ENCODE peak calls at places on chromosomes 1 and 21, in nine cellular contexts. X is activated CD4-positive, alpha-beta T cell treated with anti-CD3 and anti-CD28 coated beads, Interleukin-2, amount 10 ng/mL, durations not matched to agents 7 days and 5 days; K is Panc1; M is foreskin fibroblast; R is stimulated activated CD8-positive, alpha-beta memory T cell treated with anti-CD3 and anti-CD28 coated beads, Interleukin-2, amount 100 ng/mL, for 48 hours; L is ELR; Q is GM18507; N is osteocyte; B is naive thymus-derived CD4-positive, alpha-beta T cell. Y is an unnamed sample.

GRCh38 chr1:164769504-164770148 is 210.6 kb downstream of the PBX1 start:
- DNase-seq in Q (no peak), R (no peak), X (no peak), K (no peak), N (no peak), B (no peak), L (no peak), M (no peak), Y (no peak)

GRCh38 chr1:50106095-50106761 is 2.5 kb upstream of the ELAVL4 start:
- DNase-seq in M (no peak), K (no peak), X (no peak), R (no peak), B (no peak), Q (no peak), N (no peak), L (no peak), Y (no peak)

GRCh38 chr1:107702946-107703571 is 261.9 kb downstream of the VAV3 start:
- DNase-seq in N (no peak), M (no peak), K (no peak), X (no peak), R (no peak), Q (no peak), L (no peak), B (no peak), Y (peak; percentile 42)

GRCh38 chr1:244212792-244213475 is 161.9 kb downstream of the ZBTB18 start:
- DNase-seq in K (no peak), L (no peak), X (no peak), R (no peak), Q (no peak), N (no peak), M (no peak), B (no peak), Y (no peak)

GRCh38 chr1:151436985-151437384 is 22.3 kb downstream of the POGZ start:
- DNase-seq in M (no peak), B (no peak), L (no peak), N (no peak), X (no peak), K (no peak), Q (no peak), R (no peak), Y (no peak)

GRCh38 chr1:103561612-103562395 is 9.6 kb upstream of the AMY2B start:
- DNase-seq in M (no peak), B (no peak), Q (no peak), K (no peak), N (no peak), L (no peak), R (no peak), X (no peak), Y (peak; percentile 2)

GRCh38 chr1:59165353-59165752 is 131.5 kb upstream of the FGGY start:
- DNase-seq in B (no peak), N (no peak), L (no peak), M (no peak), R (no peak), X (no peak), K (no peak), Q (no peak), Y (peak; percentile 47)

GRCh38 chr21:44506279-44507255 is 33.4 kb downstream of the KRTAP10-1 start:
- DNase-seq in R (no peak), L (no peak), K (no peak), X (no peak), N (no peak), M (no peak), B (no peak), Q (no peak), Y (no peak)

GRCh38 chr1:81717230-81717629 is 83.5 kb upstream of the ADGRL2 start:
- DNase-seq in M (peak; percentile 40), K (no peak), X (no peak), B (no peak), N (no peak), Q (no peak), L (peak; percentile 6), R (no peak), Y (peak; percentile 12)

GRCh38 chr1:174998569-174999215 is 1.1 kb upstream of the CACYBP start:
- DNase-seq in K (peak; percentile 48), M (no peak), L (peak; percentile 75), N (no peak), R (no peak), X (peak; percentile 58), B (peak; percentile 55), Q (no peak), Y (peak; percentile 71)

GRCh38 chr1:109201123-109201703 is 12.5 kb upstream of the SARS1 start:
- DNase-seq in M (peak; percentile 89), L (peak; percentile 93), X (peak; percentile 36), K (no peak), R (peak; percentile 47), B (no peak), Q (no peak), N (no peak), Y (peak; percentile 98)

GRCh38 chr1:31507676-31508530 is 68.4 kb upstream of the TINAGL1 start:
- DNase-seq in Q (no peak), X (no peak), M (no peak), L (no peak), K (no peak), N (no peak), B (no peak), R (no peak), Y (no peak)

GRCh38 chr1:12464028-12464427 is 154.0 kb downstream of the DHRS3 start:
- DNase-seq in B (no peak), M (no peak), R (no peak), Q (no peak), K (no peak), X (no peak), N (no peak), L (no peak), Y (no peak)

GRCh38 chr1:67833595-67833926 is 294 bp upstream of the GNG12 start:
- DNase-seq in L (no peak), X (no peak), K (no peak), M (peak; percentile 60), B (no peak), Q (no peak), R (no peak), N (peak; percentile 89), Y (peak; percentile 96)

GRCh38 chr1:201069636-201070035 is 42.6 kb downstream of the CACNA1S start:
- DNase-seq in N (no peak), K (no peak), B (no peak), Q (no peak), X (no peak), R (no peak), M (no peak), L (no peak), Y (no peak)

GRCh38 chr1:170664283-170664827 is 424 bp downstream of the PRRX1 start:
- DNase-seq in N (no peak), L (peak; percentile 45), X (no peak), Q (no peak), B (no peak), R (no peak), K (no peak), M (no peak), Y (peak; percentile 56)

GRCh38 chr1:243411472-243411871 is 155.6 kb downstream of the SDCCAG8 start:
- DNase-seq in N (no peak), L (no peak), R (no peak), K (no peak), B (no peak), M (no peak), X (no peak), Q (no peak), Y (no peak)

GRCh38 chr1:48859429-48859828 is 82.7 kb upstream of the BEND5 start:
- DNase-seq in R (no peak), K (no peak), N (no peak), X (no peak), B (no peak), L (no peak), Q (no peak), M (peak; percentile 55), Y (peak; percentile 80)

GRCh38 chr1:40653851-40654537 is 11.5 kb downstream of the RIMS3 start:
- DNase-seq in X (no peak), R (no peak), L (no peak), B (no peak), M (no peak), N (no peak), Q (no peak), K (no peak), Y (peak; percentile 27)

GRCh38 chr21:46078322-46078981 is 19.5 kb upstream of the COL6A2 start:
- DNase-seq in X (no peak), N (peak; percentile 81), B (no peak), Q (no peak), K (no peak), R (no peak), M (peak; percentile 68), L (no peak), Y (peak; percentile 91)

GRCh38 chr1:62484824-62485468 is 48.1 kb downstream of the USP1 start:
- DNase-seq in M (no peak), Q (no peak), N (no peak), K (no peak), R (no peak), L (no peak), X (no peak), B (no peak), Y (no peak)

GRCh38 chr1:118115567-118116272 is 69.3 kb downstream of the SPAG17 start:
- DNase-seq in R (no peak), X (no peak), K (no peak), L (peak; percentile 42), B (no peak), M (peak; percentile 36), Q (no peak), N (no peak), Y (peak; percentile 74)

GRCh38 chr1:151799179-151800022 is 5.8 kb downstream of the LINGO4 start:
- DNase-seq in N (no peak), M (no peak), L (peak; percentile 56), X (no peak), Q (no peak), B (no peak), R (no peak), K (no peak), Y (peak; percentile 21)

GRCh38 chr1:150146853-150147542 is 2.7 kb upstream of the PLEKHO1 start:
- DNase-seq in K (no peak), B (peak; percentile 39), X (peak; percentile 22), L (no peak), Q (no peak), M (no peak), N (no peak), R (no peak), Y (no peak)

GRCh38 chr1:203026666-203027663 is 674 bp downstream of the PPFIA4 start:
- DNase-seq in K (no peak), M (no peak), B (no peak), R (no peak), N (no peak), X (no peak), L (no peak), Q (no peak), Y (no peak)

GRCh38 chr1:25711555-25712298 is 88.3 kb upstream of the SELENON start:
- DNase-seq in B (peak; percentile 32), N (no peak), M (peak; percentile 52), R (peak; percentile 49), K (no peak), X (peak; percentile 60), Q (no peak), L (peak; percentile 28), Y (peak; percentile 46)

GRCh38 chr1:116433283-116434257 is 60.5 kb downstream of the ATP1A1 start:
- DNase-seq in N (no peak), X (no peak), L (peak; percentile 42), M (peak; percentile 43), B (no peak), Q (no peak), K (no peak), R (no peak), Y (peak; percentile 44)

GRCh38 chr1:213962508-213962907 is 25.3 kb upstream of the PROX1 start:
- DNase-seq in N (no peak), M (no peak), B (no peak), Q (no peak), L (no peak), K (no peak), X (no peak), R (no peak), Y (no peak)

GRCh38 chr1:162070094-162070748 is 730 bp downstream of the NOS1AP start:
- DNase-seq in R (no peak), K (no peak), X (no peak), B (no peak), M (no peak), L (peak; percentile 14), N (no peak), Q (no peak), Y (peak; percentile 10)

GRCh38 chr1:66271216-66271903 is 262.6 kb upstream of the SGIP1 start:
- DNase-seq in N (peak; percentile 87), B (peak; percentile 47), R (no peak), X (peak; percentile 34), M (peak; percentile 97), K (peak; percentile 86), L (peak; percentile 98), Q (no peak), Y (peak; percentile 99)

GRCh38 chr1:232486006-232486405 is 143.9 kb downstream of the SIPA1L2 start:
- DNase-seq in R (no peak), N (no peak), K (no peak), M (no peak), B (no peak), X (no peak), L (peak; percentile 24), Q (no peak), Y (peak; percentile 48)

Y was measured in GM23248.